ENCODE peak calls at places on chromosomes 13 and 19, in four cellular contexts. C is naive thymus-derived CD8-positive, alpha-beta T cell; K is retina; D is NCI-H446 treated with DMSO at 0.1 percent for 48 hours. O is an unnamed sample.

GRCh38 chr19:30064021-30064699 is 122.1 kb downstream of the URI1 start:
- DNase-seq in C (no peak), D (no peak), K (no peak), O (no peak)

GRCh38 chr13:111929036-111929616 is 137.8 kb upstream of the SOX1 start:
- DNase-seq in K (no peak), D (no peak), C (no peak), O (no peak)

GRCh38 chr19:12137541-12137940 is 2.6 kb downstream of the ZNF20 start:
- DNase-seq in C (peak), D (no peak), K (no peak), O (peak)

GRCh38 chr19:47373246-47374240 is 24.4 kb downstream of the DHX34 start:
- DNase-seq in C (no peak), K (no peak), D (no peak), O (no peak)

GRCh38 chr19:18657590-18658365 is 20.9 kb downstream of the KLHL26 start:
- DNase-seq in D (no peak), K (peak), C (no peak), O (peak)

GRCh38 chr19:36051236-36051635 is 2.8 kb downstream of the THAP8 start:
- DNase-seq in C (no peak), D (no peak), K (no peak), O (no peak)

GRCh38 chr13:74774252-74774651 is 640.0 kb upstream of the KLF12 start:
- DNase-seq in C (no peak), D (no peak), K (no peak), O (no peak)

GRCh38 chr13:46571189-46571901 is 18.4 kb downstream of the LRCH1 start:
- DNase-seq in D (peak), K (no peak), C (no peak), O (peak)

GRCh38 chr19:44753932-44754742 is 5.6 kb downstream of the BCL3 start:
- DNase-seq in C (peak), K (no peak), D (no peak), O (peak)

GRCh38 chr13:30191491-30192100 is 115.8 kb downstream of the KATNAL1 start:
- DNase-seq in C (no peak), K (no peak), D (no peak), O (no peak)

GRCh38 chr13:111322916-111323331 is 2.5 kb downstream of the TEX29 start:
- DNase-seq in K (no peak), C (no peak), D (no peak), O (peak)

GRCh38 chr19:29329460-29330134 is 116.6 kb upstream of the UQCRFS1 start:
- DNase-seq in C (no peak), D (no peak), K (no peak), O (peak)

GRCh38 chr19:56508282-56508778 is 675 bp downstream of the ZNF471 start:
- DNase-seq in D (no peak), K (no peak), C (no peak), O (no peak)

GRCh38 chr13:113489171-113489548 is 1.4 kb downstream of the DCUN1D2 start:
- DNase-seq in D (no peak), K (no peak), C (no peak), O (no peak)

GRCh38 chr13:36801035-36801434 is 18.0 kb upstream of the RFXAP start:
- DNase-seq in C (no peak), K (no peak), D (no peak), O (no peak)

GRCh38 chr13:36549771-36550170 is 117.5 kb downstream of the CCNA1 start:
- DNase-seq in C (no peak), D (no peak), K (peak), O (peak)

GRCh38 chr13:93690139-93690538 is 463.5 kb downstream of the GPC6 start:
- DNase-seq in C (no peak), D (no peak), K (no peak), O (peak)

GRCh38 chr19:24053601-24054000 is 33.4 kb upstream of the ZNF254 start:
- DNase-seq in D (no peak), C (no peak), K (no peak), O (no peak)

GRCh38 chr13:56735537-56735942 is 405.2 kb upstream of the PRR20A start:
- DNase-seq in K (no peak), D (no peak), C (no peak), O (no peak)

GRCh38 chr19:34350161-34350561 is 14.8 kb upstream of the GPI start:
- DNase-seq in K (no peak), D (no peak), C (peak), O (no peak)

GRCh38 chr13:66040506-66040905 is 1189.6 kb downstream of the PCDH9 start:
- DNase-seq in C (no peak), D (no peak), K (no peak), O (no peak)

GRCh38 chr13:23666576-23666975 is 96.4 kb downstream of the TNFRSF19 start:
- DNase-seq in D (no peak), C (no peak), K (no peak), O (no peak)

GRCh38 chr13:98377635-98378378 is 199.1 kb downstream of the STK24 start:
- DNase-seq in K (no peak), D (no peak), C (no peak), O (no peak)

GRCh38 chr19:7179917-7180306 is 110.4 kb downstream of the ZNF557 start:
- DNase-seq in D (no peak), C (no peak), K (no peak), O (no peak)

GRCh38 chr13:112730157-112730671 is 40.4 kb downstream of the ATP11A start:
- DNase-seq in D (no peak), C (no peak), K (no peak), O (no peak)

GRCh38 chr13:54029226-54029625 is 1000.6 kb downstream of the OLFM4 start:
- DNase-seq in K (no peak), C (no peak), D (peak), O (peak)

GRCh38 chr19:1584500-1585242 is 8.0 kb downstream of the MBD3 start:
- DNase-seq in C (no peak), D (no peak), K (no peak), O (no peak)

GRCh38 chr19:38989066-38989605 is 13.6 kb upstream of the FBXO17 start:
- DNase-seq in D (no peak), K (peak), C (no peak), O (peak)

GRCh38 chr13:99977912-99978780 is 3.4 kb upstream of the ZIC2 start:
- DNase-seq in D (no peak), K (peak), C (no peak), O (no peak)

GRCh38 chr19:16893686-16893990 is 4.8 kb downstream of the F2RL3 start:
- DNase-seq in D (no peak), C (no peak), K (no peak), O (no peak)

GRCh38 chr19:16025108-16026101 is 50.9 kb upstream of the TPM4 start:
- DNase-seq in D (no peak), K (no peak), C (no peak), O (no peak)

GRCh38 chr19:18999016-18999758 is 34.1 kb downstream of the SUGP2 start:
- DNase-seq in D (no peak), K (no peak), C (no peak), O (peak)

GRCh38 chr19:49428547-49429451 is 3.6 kb downstream of the GFY start:
- DNase-seq in C (no peak), D (no peak), K (no peak), O (no peak)

GRCh38 chr19:46755853-46756543 is 9.7 kb upstream of the STRN4 start:
- DNase-seq in D (no peak), K (no peak), C (no peak), O (no peak)

O was measured in SJCRH30.